ENCODE peak calls at places on chromosomes 7 and 10, in four cellular contexts. D is left ventricle myocardium superior; P is mesothelial cell of epicardium; X is stimulated activated CD4-positive, alpha-beta T cell treated with anti-CD3 and anti-CD28 coated beads, Interleukin-2, amount 100 ng/mL, for 48 hours. E is an unnamed sample.

GRCh38 chr7:29485376-29486190 is 78.1 kb upstream of the PRR15 start:
- DNase-seq in D (no peak), P (no peak), X (no peak), E (no peak)

GRCh38 chr7:23490357-23491131 is 20.3 kb upstream of the IGF2BP3 start:
- DNase-seq in D (peak), P (no peak), X (no peak), E (peak)

GRCh38 chr7:35658602-35659201 is 36.2 kb downstream of the HERPUD2 start:
- DNase-seq in D (no peak), P (no peak), X (no peak), E (no peak)

GRCh38 chr7:92766461-92767003 is 69.8 kb downstream of the CDK6 start:
- DNase-seq in D (no peak), P (no peak), X (no peak), E (peak)

GRCh38 chr10:103153302-103153759 is 39.7 kb downstream of the NT5C2 start:
- DNase-seq in D (no peak), P (no peak), X (no peak), E (no peak)

GRCh38 chr10:86654411-86655172 is at the start of gene OPN4:
- DNase-seq in D (peak), P (no peak), X (no peak), E (peak)

GRCh38 chr10:117568226-117568625 is 25.7 kb downstream of the EMX2 start:
- DNase-seq in D (no peak), P (no peak), X (no peak), E (no peak)

GRCh38 chr10:8361510-8361844 is 307.0 kb downstream of the GATA3 start:
- DNase-seq in D (no peak), P (no peak), X (no peak), E (peak)

GRCh38 chr10:1369197-1369596 is 313.0 kb downstream of the WDR37 start:
- DNase-seq in D (no peak), P (no peak), X (no peak), E (no peak)

GRCh38 chr7:67413670-67414069 is 417.0 kb downstream of the TYW1 start:
- DNase-seq in D (no peak), P (no peak), X (no peak), E (no peak)

GRCh38 chr7:111953611-111954010 is 252.6 kb downstream of the DOCK4 start:
- DNase-seq in D (no peak), P (no peak), X (no peak), E (peak)

GRCh38 chr7:70540641-70541040 is 591.3 kb upstream of the GALNT17 start:
- DNase-seq in D (no peak), P (no peak), X (no peak), E (no peak)

GRCh38 chr10:45386657-45387056 is 12.6 kb downstream of the ALOX5 start:
- DNase-seq in D (no peak), P (no peak), X (no peak), E (no peak)

GRCh38 chr10:24849537-24850299 is 102.7 kb downstream of the PRTFDC1 start:
- DNase-seq in D (no peak), P (no peak), X (no peak), E (peak)

GRCh38 chr10:79262959-79263746 is 84.1 kb upstream of the PPIF start:
- DNase-seq in D (no peak), P (no peak), X (no peak), E (no peak)

GRCh38 chr7:128398016-128398840 is 11.6 kb downstream of the IMPDH1 start:
- DNase-seq in D (peak), P (peak), X (peak), E (peak)

GRCh38 chr10:127928021-127928806 is 21.3 kb downstream of the PTPRE start:
- DNase-seq in D (no peak), P (no peak), X (no peak), E (peak)

GRCh38 chr10:103835121-103836045 is 20.0 kb downstream of the SH3PXD2A start:
- DNase-seq in D (peak), P (no peak), X (no peak), E (peak)

GRCh38 chr10:76583711-76584161 is 1053.9 kb downstream of the KCNMA1 start:
- DNase-seq in D (no peak), P (no peak), X (no peak), E (peak)

GRCh38 chr7:65235586-65235985 is 138.1 kb upstream of the ZNF92 start:
- DNase-seq in D (no peak), P (no peak), X (no peak), E (no peak)

GRCh38 chr7:130008941-130009847 is 42.0 kb downstream of the ZC3HC1 start:
- DNase-seq in D (peak), P (no peak), X (no peak), E (peak)

GRCh38 chr7:155323001-155323638 is 25.4 kb downstream of the INSIG1 start:
- DNase-seq in D (no peak), P (no peak), X (no peak), E (no peak)

GRCh38 chr10:114142018-114142417 is 32.0 kb downstream of the CCDC186 start:
- DNase-seq in D (no peak), P (no peak), X (no peak), E (no peak)

GRCh38 chr7:4683043-4683883 is 1.2 kb downstream of the FOXK1 start:
- DNase-seq in D (peak), P (no peak), X (peak), E (no peak)

GRCh38 chr10:88361995-88362540 is 221.1 kb downstream of the RNLS start:
- DNase-seq in D (no peak), P (no peak), X (no peak), E (no peak)

GRCh38 chr10:77392851-77393250 is 244.8 kb downstream of the KCNMA1 start:
- DNase-seq in D (no peak), P (no peak), X (no peak), E (peak)